ENCODE peak calls at places on chromosomes 1 and 21, in six cellular contexts. B, W, R, D, Q and G are unnamed samples. For H3K36me3, the result is how much of the 10 kb centered on the place peaks cover.

GRCh38 chr21:45970674-45971486 is 10.7 kb upstream of the COL6A1 start:
- DNase-seq in B (peak), W (peak), R (peak), D (peak), Q (peak), G (peak)

GRCh38 chr1:41740630-41741239 is 178.0 kb downstream of the HIVEP3 start:
- DNase-seq in B (no peak), W (no peak), R (no peak), D (no peak), Q (no peak), G (no peak)

GRCh38 chr1:112956503-112957132 is 622 bp upstream of the SLC16A1 start:
- DNase-seq in B (peak), W (no peak), R (peak), D (no peak), Q (peak), G (no peak)

GRCh38 chr1:204067935-204068334 is 5.0 kb upstream of the SOX13 start:
- DNase-seq in B (no peak), W (no peak), R (no peak), D (no peak), Q (no peak), G (no peak)

GRCh38 chr1:244137725-244138124 is 86.6 kb downstream of the ZBTB18 start:
- DNase-seq in B (no peak), W (no peak), R (no peak), D (no peak), Q (no peak), G (no peak)

GRCh38 chr1:37318490-37318889 is 155.9 kb upstream of the ZC3H12A start:
- DNase-seq in B (no peak), W (no peak), R (no peak), D (no peak), Q (no peak), G (no peak)

GRCh38 chr1:25911162-25911561 is 4.9 kb upstream of the STMN1 start:
- DNase-seq in B (no peak), W (no peak), R (no peak), D (no peak), Q (no peak), G (no peak)

GRCh38 chr1:168560370-168560769 is 16.0 kb upstream of the XCL1 start:
- DNase-seq in B (no peak), W (no peak), R (no peak), D (no peak), Q (no peak), G (no peak)

GRCh38 chr1:25486602-25487001 is 55.9 kb downstream of the MACO1 start:
- DNase-seq in B (peak), W (no peak), R (no peak), D (no peak), Q (no peak), G (no peak)

GRCh38 chr1:18716785-18717678 is 86.4 kb downstream of the PAX7 start:
- DNase-seq in B (no peak), W (no peak), R (peak), D (peak), Q (no peak), G (no peak)

GRCh38 chr21:28959367-28960099 is 33.1 kb downstream of the LTN1 start:
- DNase-seq in B (no peak), W (peak), R (no peak), D (no peak), Q (no peak), G (no peak)

GRCh38 chr21:35578350-35578782 is 482.0 kb downstream of the SETD4 start:
- DNase-seq in B (no peak), W (no peak), R (no peak), D (no peak), Q (no peak), G (no peak)

GRCh38 chr1:232040260-232040659 is 413.7 kb downstream of the DISC1 start:
- DNase-seq in B (no peak), W (no peak), R (no peak), D (no peak), Q (no peak), G (no peak)

GRCh38 chr1:24991242-24992037 is 61.4 kb upstream of the RUNX3 start:
- DNase-seq in B (no peak), W (no peak), R (no peak), D (no peak), Q (no peak), G (no peak)

DNA sequence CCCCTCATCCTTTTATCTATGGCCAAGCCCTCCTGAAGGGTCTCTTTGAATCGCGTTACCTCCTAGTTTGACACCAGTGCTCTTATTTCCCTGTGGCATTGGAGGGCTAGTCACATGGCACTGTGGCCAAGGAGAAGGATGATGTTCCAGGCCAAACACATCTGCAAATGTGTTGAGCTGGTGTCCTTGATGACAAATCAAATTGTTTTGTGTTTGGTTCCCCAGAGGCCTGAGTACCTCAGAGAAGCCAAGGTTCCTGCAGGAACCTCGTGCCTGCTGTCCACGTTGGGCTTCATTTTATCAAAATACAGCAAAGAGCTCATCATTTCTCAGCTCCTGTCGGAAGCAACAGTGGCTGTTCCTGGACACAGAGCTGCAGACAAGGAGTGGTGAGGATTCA is 20.7 kb downstream of the NDUFS5 start:
- DNase-seq in B (peak), W (no peak), R (no peak), D (no peak), Q (no peak), G (no peak)
- H3K4me3 ChIP-seq in B (no peak), W (no peak), R (no peak), D (no peak), Q (no peak), G (no peak)

GRCh38 chr1:46352363-46352762 is 11.8 kb downstream of the NSUN4 start:
- DNase-seq in B (no peak), W (no peak), R (no peak), D (no peak), Q (no peak), G (no peak)
- H3K36me3 ChIP-seq in B (under half), W (under half), R (under half), D (half or more), Q (half or more), G (half or more)

GRCh38 chr1:155166006-155166372 is 7.1 kb downstream of the KRTCAP2 start:
- DNase-seq in B (no peak), W (no peak), R (peak), D (no peak), Q (no peak), G (no peak)

GRCh38 chr1:155167166-155168104 is 5.7 kb downstream of the KRTCAP2 start:
- DNase-seq in B (peak), W (peak), R (peak), D (peak), Q (peak), G (peak)

GRCh38 chr1:155168456-155169210 is 4.5 kb downstream of the KRTCAP2 start:
- DNase-seq in B (no peak), W (no peak), R (no peak), D (no peak), Q (no peak), G (no peak)

GRCh38 chr1:155169541-155169940 is 3.6 kb downstream of the KRTCAP2 start:
- DNase-seq in B (no peak), W (no peak), R (no peak), D (no peak), Q (no peak), G (no peak)

GRCh38 chr1:155166373-155167165 is 6.5 kb downstream of the KRTCAP2 start:
- DNase-seq in B (peak), W (peak), R (peak), D (peak), Q (no peak), G (peak)
- H3K27ac ChIP-seq in B (no peak), W (peak), R (peak), D (no peak), Q (no peak), G (no peak)

GRCh38 chr1:94602802-94603625 is 61.5 kb upstream of the F3 start:
- DNase-seq in B (no peak), W (no peak), R (no peak), D (no peak), Q (no peak), G (no peak)
- H3K4me3 ChIP-seq in B (no peak), W (no peak), R (no peak), D (no peak), Q (no peak), G (no peak)